ENCODE peak calls at places on chromosomes 7 and 10, in four cellular contexts. One of them, this sample, is unnamed.

GRCh38 chr7:44113764-44114354 is 9.5 kb downstream of the POLD2 start:
- DNase-seq in left ventricle myocardium superior: no peak
- DNase-seq in NCI-H1417: no peak
- DNase-seq in endothelial cell: no peak
- DNase-seq in this sample: no peak

GRCh38 chr10:2210083-2210482 is 472.8 kb upstream of the ADARB2 start:
- DNase-seq in left ventricle myocardium superior: no peak
- DNase-seq in NCI-H1417: no peak
- DNase-seq in endothelial cell: no peak
- DNase-seq in this sample: no peak

GRCh38 chr7:1843921-1844335 is 173.9 kb downstream of the ELFN1 start:
- DNase-seq in left ventricle myocardium superior: peak
- DNase-seq in NCI-H1417: no peak
- DNase-seq in endothelial cell: no peak
- DNase-seq in this sample: no peak

GRCh38 chr7:55105952-55106351 is 87.1 kb downstream of the EGFR start:
- DNase-seq in left ventricle myocardium superior: no peak
- DNase-seq in NCI-H1417: no peak
- DNase-seq in endothelial cell: no peak
- DNase-seq in this sample: no peak

GRCh38 chr7:134710854-134711624 is 64.4 kb downstream of the BPGM start:
- DNase-seq in left ventricle myocardium superior: no peak
- DNase-seq in NCI-H1417: no peak
- DNase-seq in endothelial cell: no peak
- DNase-seq in this sample: no peak

GRCh38 chr10:132144086-132144485 is 42.7 kb upstream of the DPYSL4 start:
- DNase-seq in left ventricle myocardium superior: peak
- DNase-seq in NCI-H1417: no peak
- DNase-seq in endothelial cell: peak
- DNase-seq in this sample: peak

GRCh38 chr7:47939425-47940036 is 8.7 kb downstream of the PKD1L1 start:
- DNase-seq in left ventricle myocardium superior: no peak
- DNase-seq in NCI-H1417: no peak
- DNase-seq in endothelial cell: no peak
- DNase-seq in this sample: no peak

GRCh38 chr7:74653686-74654181 is 3.8 kb upstream of the GTF2I start:
- DNase-seq in left ventricle myocardium superior: no peak
- DNase-seq in NCI-H1417: no peak
- DNase-seq in endothelial cell: no peak
- DNase-seq in this sample: no peak

GRCh38 chr7:139840776-139841175 is 11.7 kb downstream of the TBXAS1 start:
- DNase-seq in left ventricle myocardium superior: no peak
- DNase-seq in NCI-H1417: no peak
- DNase-seq in endothelial cell: no peak
- DNase-seq in this sample: no peak

GRCh38 chr10:4763960-4764428 is 62.0 kb upstream of the AKR1E2 start:
- DNase-seq in left ventricle myocardium superior: no peak
- DNase-seq in NCI-H1417: no peak
- DNase-seq in endothelial cell: no peak
- DNase-seq in this sample: no peak

GRCh38 chr7:100590077-100590737 is 4.1 kb downstream of the FBXO24 start:
- DNase-seq in left ventricle myocardium superior: peak
- DNase-seq in NCI-H1417: no peak
- DNase-seq in endothelial cell: no peak
- DNase-seq in this sample: no peak

GRCh38 chr7:146937836-146938235 is 821.2 kb downstream of the CNTNAP2 start:
- DNase-seq in left ventricle myocardium superior: no peak
- DNase-seq in NCI-H1417: no peak
- DNase-seq in endothelial cell: no peak
- DNase-seq in this sample: no peak

GRCh38 chr7:27834179-27834921 is 94.4 kb downstream of the TAX1BP1 start:
- DNase-seq in left ventricle myocardium superior: peak
- DNase-seq in NCI-H1417: no peak
- DNase-seq in endothelial cell: no peak
- DNase-seq in this sample: peak

GRCh38 chr7:134891262-134892001 is 94.9 kb upstream of the AGBL3 start:
- DNase-seq in left ventricle myocardium superior: peak
- DNase-seq in NCI-H1417: no peak
- DNase-seq in endothelial cell: peak
- DNase-seq in this sample: peak

GRCh38 chr10:53904506-53905241 is 896.4 kb downstream of the PCDH15 start:
- DNase-seq in left ventricle myocardium superior: no peak
- DNase-seq in NCI-H1417: no peak
- DNase-seq in endothelial cell: no peak
- DNase-seq in this sample: no peak

GRCh38 chr7:16813232-16813616 is 8.4 kb upstream of the AGR2 start:
- DNase-seq in left ventricle myocardium superior: no peak
- DNase-seq in NCI-H1417: no peak
- DNase-seq in endothelial cell: no peak
- DNase-seq in this sample: no peak

GRCh38 chr10:61063911-61064310 is 119.9 kb upstream of the RHOBTB1 start:
- DNase-seq in left ventricle myocardium superior: no peak
- DNase-seq in NCI-H1417: no peak
- DNase-seq in endothelial cell: no peak
- DNase-seq in this sample: no peak

GRCh38 chr10:118792501-118792900 is 37.7 kb upstream of the CACUL1 start:
- DNase-seq in left ventricle myocardium superior: no peak
- DNase-seq in NCI-H1417: no peak
- DNase-seq in endothelial cell: no peak
- DNase-seq in this sample: no peak

GRCh38 chr7:49766966-49767365 is 6.5 kb upstream of the VWC2 start:
- DNase-seq in left ventricle myocardium superior: no peak
- DNase-seq in NCI-H1417: no peak
- DNase-seq in endothelial cell: no peak
- DNase-seq in this sample: no peak

GRCh38 chr10:132395704-132396494 is 1.1 kb upstream of the PWWP2B start:
- DNase-seq in left ventricle myocardium superior: peak
- DNase-seq in NCI-H1417: no peak
- DNase-seq in endothelial cell: peak
- DNase-seq in this sample: peak

GRCh38 chr7:47940482-47941001 is 7.7 kb downstream of the PKD1L1 start:
- DNase-seq in left ventricle myocardium superior: peak
- DNase-seq in NCI-H1417: no peak
- DNase-seq in endothelial cell: no peak
- DNase-seq in this sample: no peak

GRCh38 chr10:22712246-22712958 is 2.0 kb downstream of the PIP4K2A start:
- DNase-seq in left ventricle myocardium superior: no peak
- DNase-seq in NCI-H1417: no peak
- DNase-seq in endothelial cell: no peak
- DNase-seq in this sample: no peak

GRCh38 chr7:82665966-82666507 is 222.5 kb upstream of the CACNA2D1 start:
- DNase-seq in left ventricle myocardium superior: no peak
- DNase-seq in NCI-H1417: no peak
- DNase-seq in endothelial cell: no peak
- DNase-seq in this sample: no peak

GRCh38 chr10:64345856-64346255 is 824.7 kb downstream of the REEP3 start:
- DNase-seq in left ventricle myocardium superior: no peak
- DNase-seq in NCI-H1417: no peak
- DNase-seq in endothelial cell: no peak
- DNase-seq in this sample: no peak

GRCh38 chr7:141874787-141875186 is 33.5 kb upstream of the PRSS37 start:
- DNase-seq in left ventricle myocardium superior: no peak
- DNase-seq in NCI-H1417: no peak
- DNase-seq in endothelial cell: no peak
- DNase-seq in this sample: no peak

GRCh38 chr10:34666008-34666700 is 148.9 kb downstream of the PARD3 start:
- DNase-seq in left ventricle myocardium superior: no peak
- DNase-seq in NCI-H1417: peak
- DNase-seq in endothelial cell: no peak
- DNase-seq in this sample: no peak

GRCh38 chr10:59279991-59280390 is 82.4 kb downstream of the FAM13C start:
- DNase-seq in left ventricle myocardium superior: no peak
- DNase-seq in NCI-H1417: no peak
- DNase-seq in endothelial cell: no peak
- DNase-seq in this sample: no peak

GRCh38 chr10:13989616-13990015 is 341.1 kb downstream of the FRMD4A start:
- DNase-seq in left ventricle myocardium superior: no peak
- DNase-seq in NCI-H1417: no peak
- DNase-seq in endothelial cell: no peak
- DNase-seq in this sample: no peak

GRCh38 chr7:3043544-3044395 is at the start of gene CARD11:
- DNase-seq in left ventricle myocardium superior: no peak
- DNase-seq in NCI-H1417: no peak
- DNase-seq in endothelial cell: no peak
- DNase-seq in this sample: no peak

GRCh38 chr10:12934777-12935176 is 66.7 kb downstream of the CCDC3 start:
- DNase-seq in left ventricle myocardium superior: no peak
- DNase-seq in NCI-H1417: no peak
- DNase-seq in endothelial cell: no peak
- DNase-seq in this sample: no peak

GRCh38 chr7:111312966-111313365 is 222.0 kb downstream of the LRRN3 start:
- DNase-seq in left ventricle myocardium superior: no peak
- DNase-seq in NCI-H1417: no peak
- DNase-seq in endothelial cell: no peak
- DNase-seq in this sample: no peak

GRCh38 chr7:152709307-152710133 is 33.6 kb upstream of the XRCC2 start:
- DNase-seq in left ventricle myocardium superior: no peak
- DNase-seq in NCI-H1417: peak
- DNase-seq in endothelial cell: no peak
- DNase-seq in this sample: no peak

GRCh38 chr7:149735181-149735602 is 38.2 kb downstream of the ZNF467 start:
- DNase-seq in left ventricle myocardium superior: no peak
- DNase-seq in NCI-H1417: no peak
- DNase-seq in endothelial cell: no peak
- DNase-seq in this sample: no peak

GRCh38 chr7:155734445-155734809 is 77.8 kb downstream of the SHH start:
- DNase-seq in left ventricle myocardium superior: no peak
- DNase-seq in NCI-H1417: no peak
- DNase-seq in endothelial cell: no peak
- DNase-seq in this sample: no peak